ENCODE peak calls at places on chromosomes 11 and 22, in four cellular contexts. R is neuronal stem cell, X is mesenchymal stem cell, U is H9. B is an unnamed sample.

GRCh38 chr22:19818264-19819208 is 36.1 kb downstream of the GNB1L start:
- DNase-seq in R (no peak), X (no peak), U (peak), B (no peak)

GRCh38 chr11:130779943-130780342 is 136.3 kb downstream of the SNX19 start:
- DNase-seq in R (no peak), X (no peak), U (no peak), B (no peak)

GRCh38 chr11:69922015-69922595 is 102.9 kb upstream of the FGF3 start:
- DNase-seq in R (no peak), X (no peak), U (no peak), B (no peak)

GRCh38 chr11:65150513-65151271 is 16.4 kb upstream of the SYVN1 start:
- DNase-seq in R (no peak), X (peak), U (peak), B (peak)

GRCh38 chr11:35800970-35801953 is 138.7 kb downstream of the TRIM44 start:
- DNase-seq in R (no peak), X (peak), U (no peak), B (no peak)

GRCh38 chr11:73363147-73363546 is 13.1 kb upstream of the RELT start:
- DNase-seq in R (no peak), X (no peak), U (no peak), B (no peak)

GRCh38 chr11:111833524-111833923 is 37.9 kb downstream of the ALG9 start:
- DNase-seq in R (no peak), X (no peak), U (no peak), B (no peak)

GRCh38 chr11:122803306-122803705 is 35.0 kb upstream of the CRTAM start:
- DNase-seq in R (no peak), X (peak), U (no peak), B (peak)

GRCh38 chr11:110147965-110148709 is 54.9 kb downstream of the ZC3H12C start:
- DNase-seq in R (no peak), X (peak), U (no peak), B (peak)

GRCh38 chr11:34339149-34340064 is 18.4 kb downstream of the ABTB2 start:
- DNase-seq in R (no peak), X (no peak), U (no peak), B (no peak)

DNA sequence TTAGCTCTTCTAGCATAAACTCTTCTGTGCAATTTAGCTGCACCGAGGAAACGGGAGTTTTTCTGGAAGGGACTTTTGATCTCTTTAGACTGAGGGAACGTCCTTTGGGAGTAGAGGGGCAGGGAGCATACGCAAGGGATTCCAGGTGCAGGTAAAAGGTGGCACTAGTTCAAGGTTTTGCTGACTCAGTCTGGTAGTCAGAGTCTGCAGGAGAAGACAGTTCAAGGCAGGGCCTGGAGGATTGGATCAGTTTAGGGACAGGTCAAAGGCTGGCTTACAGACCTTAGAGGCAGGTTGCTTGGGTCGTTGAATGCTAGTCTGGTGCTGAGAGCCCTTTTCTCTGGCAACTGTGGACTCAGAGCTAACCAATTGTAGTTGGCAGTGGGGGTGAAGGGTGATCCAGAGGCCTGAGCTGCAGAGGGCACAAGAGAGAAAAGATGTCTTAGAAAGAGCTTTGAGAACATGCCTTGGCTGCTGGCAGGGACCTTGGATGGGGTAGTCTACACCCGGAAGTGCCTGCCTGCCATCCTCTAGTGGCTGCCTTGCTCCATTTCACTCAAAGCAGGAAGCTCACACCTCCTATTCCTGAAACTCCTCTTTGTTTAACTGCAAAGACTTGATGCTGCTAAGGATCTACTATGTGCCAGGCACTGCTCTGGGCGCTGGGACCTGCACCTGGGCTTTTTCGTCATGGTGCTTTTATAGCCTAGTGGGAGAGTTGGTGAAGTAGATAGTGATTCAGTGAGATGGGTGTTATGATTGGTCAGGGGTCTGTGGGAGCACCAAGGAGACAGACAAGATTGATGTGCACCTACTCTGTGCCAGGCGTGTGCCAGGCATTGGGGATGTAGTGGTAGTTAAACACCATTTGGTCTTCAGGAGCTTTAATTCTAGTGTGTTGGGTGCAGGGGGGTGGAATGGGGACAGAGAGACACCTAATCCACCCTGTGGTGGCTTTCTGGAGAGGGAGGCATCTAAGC is 17.1 kb downstream of the MIAT start:
- DNase-seq in R (no peak), X (no peak), U (no peak), B (no peak)
- H2BK15ac ChIP-seq in R (no peak), X (no peak), U (no peak), B (no peak)

GRCh38 chr11:104402812-104403521 is 239.0 kb upstream of the PDGFD start:
- DNase-seq in R (peak), X (no peak), U (peak), B (no peak)
- H2AFZ ChIP-seq in R (peak), X (no peak), U (no peak), B (no peak)

GRCh38 chr22:46038516-46039430 is 61.8 kb upstream of the WNT7B start:
- DNase-seq in R (no peak), X (no peak), U (no peak), B (no peak)

GRCh38 chr22:46039531-46039930 is 62.6 kb upstream of the WNT7B start:
- DNase-seq in R (no peak), X (no peak), U (no peak), B (no peak)

GRCh38 chr22:46041642-46042041 is 64.7 kb upstream of the WNT7B start:
- DNase-seq in R (no peak), X (no peak), U (no peak), B (no peak)

GRCh38 chr22:46042786-46043185 is 65.8 kb upstream of the WNT7B start:
- DNase-seq in R (no peak), X (no peak), U (peak), B (peak)

DNA sequence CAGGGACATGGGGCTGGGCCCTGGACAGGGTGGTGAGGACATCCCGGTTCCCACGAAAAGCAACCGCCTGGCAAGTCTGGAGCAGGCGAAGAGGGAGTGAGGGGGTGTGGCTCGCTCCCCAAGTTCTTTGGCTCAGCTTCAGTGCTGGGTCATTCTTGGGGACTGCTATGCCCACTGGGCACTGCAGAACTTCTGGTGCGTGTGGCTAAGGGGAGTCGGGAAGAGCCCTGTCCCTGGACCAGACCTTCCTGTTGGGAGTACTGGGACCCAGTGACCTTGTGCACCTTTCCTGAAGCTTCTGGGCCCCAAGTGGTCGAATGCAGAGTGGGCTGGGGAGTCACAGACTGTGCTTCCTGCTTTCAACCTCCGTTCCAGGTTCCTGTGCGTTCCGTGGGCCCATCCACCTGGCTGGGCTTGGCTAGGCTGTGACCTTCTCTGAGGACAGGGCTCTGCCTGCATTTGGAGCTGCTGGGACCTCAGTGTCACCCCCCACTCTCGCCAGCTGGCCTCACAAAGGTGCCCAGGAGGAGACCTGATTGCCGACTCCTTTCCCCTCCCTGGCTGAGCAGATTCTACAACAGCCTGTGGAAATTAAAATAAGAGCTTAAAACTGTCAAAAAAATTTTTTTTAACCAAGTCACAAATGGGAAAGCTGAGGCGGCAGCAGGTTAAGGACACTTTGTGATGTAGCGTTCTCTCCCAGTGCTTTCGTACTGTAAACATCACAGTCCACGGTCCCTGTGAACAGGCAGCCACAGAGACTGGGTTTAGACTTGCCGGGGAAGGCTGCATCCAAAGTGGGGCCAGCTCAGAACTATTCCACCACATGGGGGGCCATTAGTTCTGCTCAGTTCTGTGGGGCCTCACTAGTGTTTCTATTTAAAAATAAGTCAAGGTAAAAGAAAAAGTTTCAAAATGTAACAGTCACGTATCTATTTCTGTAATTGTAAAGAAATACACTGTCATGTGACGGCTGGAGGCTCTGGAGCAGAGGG is 63.8 kb upstream of the WNT7B start:
- DNase-seq in R (no peak), X (no peak), U (no peak), B (no peak)
- H4K8ac ChIP-seq in R (no peak), X (no peak), U (no peak), B (no peak)

GRCh38 chr11:1906146-1906545 is 13.4 kb upstream of the TNNT3 start:
- DNase-seq in R (no peak), X (no peak), U (no peak), B (no peak)

GRCh38 chr11:1908579-1908978 is 10.9 kb upstream of the TNNT3 start:
- DNase-seq in R (no peak), X (no peak), U (no peak), B (no peak)

GRCh38 chr11:1909524-1909923 is 10.0 kb upstream of the TNNT3 start:
- DNase-seq in R (no peak), X (no peak), U (no peak), B (no peak)

GRCh38 chr11:1907955-1908354 is 11.5 kb upstream of the TNNT3 start:
- DNase-seq in R (no peak), X (no peak), U (no peak), B (no peak)

DNA sequence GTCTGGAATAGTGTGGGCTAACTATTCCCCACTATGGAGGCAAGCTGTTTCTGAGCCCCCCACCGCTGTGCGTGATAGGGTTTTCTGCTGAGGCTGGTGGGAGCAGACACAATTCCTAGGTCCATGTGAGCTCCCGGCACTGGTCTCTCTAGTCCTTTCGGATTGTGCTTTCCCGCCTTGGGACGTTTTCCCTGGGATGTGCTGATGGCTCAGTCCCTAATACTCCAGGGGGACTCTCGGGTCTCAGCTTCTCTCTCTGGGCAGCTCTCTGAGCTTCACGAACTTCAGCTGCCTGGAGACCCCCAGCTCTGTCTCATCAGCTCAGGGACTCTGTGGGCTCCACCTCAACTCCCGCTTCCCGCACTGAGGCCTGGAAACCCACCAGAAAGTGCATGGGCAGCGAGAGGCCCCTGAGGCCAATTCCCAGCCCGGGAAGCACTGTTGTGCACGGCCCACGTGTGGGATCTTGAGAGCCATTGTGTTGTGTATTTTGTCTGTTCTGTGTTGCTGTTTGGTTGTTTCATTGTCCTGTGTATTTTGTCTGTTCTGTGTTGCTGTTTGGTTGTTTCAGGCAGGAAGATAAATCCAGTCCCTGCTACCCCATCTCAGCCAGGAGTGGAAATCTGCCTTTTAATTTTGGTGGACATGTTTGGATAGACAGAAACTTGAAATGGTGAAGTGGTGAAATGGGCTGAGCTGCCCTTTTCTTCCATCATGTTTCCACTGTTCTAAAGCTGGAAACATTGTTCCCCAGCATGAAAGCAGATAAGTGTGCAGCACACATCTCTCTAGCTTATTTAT is 12.7 kb upstream of the TNNT3 start:
- DNase-seq in R (no peak), X (no peak), U (no peak), B (no peak)
- H2BK15ac ChIP-seq in R (no peak), X (peak), U (peak), B (no peak)

GRCh38 chr11:128607819-128608218 is 20.5 kb upstream of the ETS1 start:
- DNase-seq in R (no peak), X (no peak), U (no peak), B (no peak)
- H2AFZ ChIP-seq in R (no peak), X (no peak), U (no peak), B (no peak)

DNA sequence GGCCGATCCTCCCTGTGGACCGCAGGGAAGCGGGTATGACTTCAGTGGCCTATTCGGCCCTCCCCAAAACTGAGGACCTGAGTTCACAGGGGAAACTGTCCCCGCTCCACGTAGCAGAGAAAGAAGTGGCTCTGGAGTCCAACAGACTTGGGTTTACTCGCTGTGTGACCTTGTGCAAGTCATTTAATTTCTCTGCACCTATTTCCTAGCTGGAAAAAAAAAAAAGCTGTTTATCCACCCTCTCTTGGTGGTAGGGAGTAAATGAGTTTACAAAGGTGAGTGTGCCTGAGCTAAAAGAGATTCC is 2.2 kb downstream of the SPON1 start:
- DNase-seq in R (no peak), X (no peak), U (no peak), B (no peak)
- H4K8ac ChIP-seq in R (no peak), X (no peak), U (no peak), B (no peak)

GRCh38 chr11:95354304-95354703 is 123.3 kb upstream of the SESN3 start:
- DNase-seq in R (no peak), X (no peak), U (no peak), B (no peak)
- H2BK15ac ChIP-seq in R (no peak), X (no peak), U (no peak), B (no peak)

GRCh38 chr11:124302756-124303155 is 11.0 kb downstream of the OR8D1 start:
- DNase-seq in R (no peak), X (peak), U (no peak), B (no peak)
- H2AFZ ChIP-seq in R (no peak), X (no peak), U (no peak), B (no peak)

DNA sequence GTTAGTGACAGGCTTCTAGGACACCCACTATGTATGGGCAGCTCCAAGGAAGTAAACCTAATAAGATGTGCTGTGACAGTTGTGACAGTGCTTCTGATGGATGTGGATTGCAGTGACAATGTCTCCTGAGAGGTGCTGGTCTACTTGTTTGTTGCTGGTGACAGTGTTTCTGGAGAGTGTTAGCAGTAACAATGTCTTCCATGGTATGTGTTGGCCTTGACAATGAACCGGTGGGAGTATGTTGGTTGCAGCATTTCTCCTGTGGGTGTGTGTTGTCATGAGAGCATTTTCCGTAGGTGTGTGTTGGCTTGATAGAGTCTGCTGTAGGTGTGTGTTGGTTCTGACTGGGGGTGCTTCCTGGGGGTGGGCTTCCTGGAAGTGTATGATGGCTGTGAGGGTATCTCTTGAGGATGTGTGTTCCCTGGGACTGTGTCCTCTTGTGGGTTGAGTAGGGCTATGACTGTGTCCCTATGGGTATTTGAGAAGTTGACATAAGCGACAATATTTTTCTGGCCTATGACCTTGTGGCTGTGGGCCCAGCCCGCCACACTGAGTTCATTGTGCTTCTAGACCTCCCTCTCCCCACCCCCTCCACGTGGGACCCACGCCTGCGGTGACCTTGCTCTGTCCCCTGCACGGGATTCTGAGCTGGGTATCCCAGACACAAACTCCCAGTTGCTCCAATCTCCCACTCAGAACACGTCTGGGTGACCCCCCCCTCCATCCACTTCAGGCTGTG is 1.2 kb downstream of the DCHS1 start:
- DNase-seq in R (no peak), X (no peak), U (no peak), B (no peak)
- H4K8ac ChIP-seq in R (no peak), X (peak), U (no peak), B (peak)

GRCh38 chr11:79449040-79449439 is 8.2 kb upstream of the TENM4 start:
- DNase-seq in R (no peak), X (no peak), U (no peak), B (no peak)
- H2BK15ac ChIP-seq in R (no peak), X (no peak), U (no peak), B (no peak)